ENCODE peak calls at places on chromosome 7, in six cellular contexts. V is stomach, M is cardiac muscle cell, B is H1, W is right lobe of liver, K is RWPE2. P is an unnamed sample. For H3K9me3, the result is how much of the 10 kb centered on the place peaks cover.

GRCh38 chr7:45347804-45348203 is 190.2 kb downstream of the RAMP3 start:
- DNase-seq in V (no peak), W (no peak), M (no peak), B (peak), K (no peak), P (no peak)

GRCh38 chr7:80467069-80467468 is 44.8 kb downstream of the GNAT3 start:
- DNase-seq in K (no peak), B (no peak), M (peak), V (no peak), W (no peak), P (no peak)

GRCh38 chr7:105830405-105831218 is 45.8 kb downstream of the ATXN7L1 start:
- DNase-seq in M (no peak), B (no peak), W (no peak), V (no peak), K (no peak), P (no peak)

GRCh38 chr7:1287629-1288225 is 55.1 kb downstream of the UNCX start:
- DNase-seq in B (no peak), M (no peak), W (no peak), K (no peak), V (no peak), P (no peak)

GRCh38 chr7:150944066-150945042 is 33.8 kb downstream of the KCNH2 start:
- DNase-seq in B (no peak), M (no peak), K (peak), W (no peak), V (no peak), P (no peak)

GRCh38 chr7:2247141-2247985 is 5.3 kb downstream of the NUDT1 start:
- DNase-seq in W (no peak), M (peak), B (no peak), V (no peak), K (peak), P (no peak)

GRCh38 chr7:100022621-100023020 is 7.2 kb downstream of the ZKSCAN1 start:
- DNase-seq in K (no peak), M (no peak), B (no peak), V (peak), W (peak), P (no peak)

GRCh38 chr7:144459635-144460034 is 56.1 kb upstream of the NOBOX start:
- DNase-seq in V (no peak), M (no peak), W (no peak), B (no peak), K (no peak), P (no peak)

GRCh38 chr7:119127706-119128105 is 903.2 kb downstream of the ANKRD7 start:
- DNase-seq in V (no peak), K (no peak), W (no peak), B (no peak), M (no peak), P (no peak)

GRCh38 chr7:156897673-156898072 is 4.7 kb upstream of the LMBR1 start:
- DNase-seq in K (no peak), V (no peak), M (no peak), B (no peak), W (no peak), P (no peak)

GRCh38 chr7:28408105-28408973 is 4.0 kb upstream of the CREB5 start:
- DNase-seq in W (no peak), B (no peak), V (no peak), M (peak), K (no peak), P (no peak)

GRCh38 chr7:95901006-95901405 is 128.7 kb downstream of the DYNC1I1 start:
- DNase-seq in B (no peak), K (no peak), W (no peak), M (no peak), V (no peak), P (no peak)

GRCh38 chr7:926061-927030 is 28.1 kb downstream of the ADAP1 start:
- DNase-seq in K (peak), V (peak), B (no peak), M (no peak), W (peak), P (no peak)

GRCh38 chr7:34850681-34851080 is 186.6 kb downstream of the DPY19L1 start:
- DNase-seq in W (no peak), M (no peak), V (no peak), K (no peak), B (no peak), P (no peak)

GRCh38 chr7:66845382-66846095 is 75.5 kb upstream of the TMEM248 start:
- DNase-seq in M (no peak), K (no peak), V (no peak), W (peak), B (no peak), P (no peak)

GRCh38 chr7:102252373-102252982 is 34.2 kb upstream of the SH2B2 start:
- DNase-seq in V (no peak), W (no peak), K (no peak), M (no peak), B (no peak), P (no peak)

DNA sequence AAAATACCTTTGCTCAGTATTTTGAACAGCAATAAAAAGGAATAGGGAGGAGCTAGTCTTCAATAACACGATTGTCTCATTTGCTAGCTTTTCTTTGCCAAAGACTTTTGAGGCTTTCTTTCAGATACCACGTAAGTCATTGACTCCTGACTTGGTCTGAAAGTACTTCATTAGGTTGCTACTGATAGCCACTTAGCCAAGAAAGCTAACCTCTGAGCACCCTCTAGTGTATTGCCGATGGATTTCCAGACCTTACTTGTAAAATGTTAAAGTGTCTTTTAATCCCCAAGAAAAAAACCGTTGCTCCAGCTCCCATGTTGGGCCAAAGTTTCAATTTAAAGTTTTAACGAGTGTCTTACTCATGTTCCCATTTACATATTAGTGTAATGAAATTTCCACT is 63.4 kb upstream of the STRIP2 start:
- DNase-seq in B (no peak), M (no peak), K (no peak), W (no peak), V (no peak), P (no peak)
- TF ChIP-seq CTCF in B (no peak), M (no peak), K (peak), W (no peak), V (no peak), P (no peak)

DNA sequence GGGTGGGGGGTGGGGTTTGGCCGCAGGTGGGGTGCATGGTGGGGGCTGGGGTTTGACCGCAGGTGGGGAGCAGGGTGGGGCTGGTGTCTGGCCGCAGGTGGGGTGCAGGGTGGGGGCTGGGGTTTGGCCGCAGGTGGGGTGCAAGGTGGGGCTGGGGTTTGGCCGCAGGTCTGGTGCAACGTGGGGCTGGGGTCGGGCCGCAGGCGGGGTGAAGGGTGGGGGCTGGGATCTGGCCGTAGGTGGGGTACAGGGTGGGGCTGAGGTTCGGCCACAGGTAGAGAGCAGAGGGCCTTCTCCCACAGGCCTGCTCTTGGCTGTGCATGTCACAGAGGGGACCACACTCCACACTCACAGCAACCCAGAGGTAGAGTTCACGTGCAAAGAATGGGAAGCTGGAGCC is 586.6 kb downstream of the PTPRN2 start:
- DNase-seq in V (no peak), M (no peak), W (no peak), K (peak), B (no peak), P (no peak)
- H3K9me3 ChIP-seq in V (under half), M (under half), W (under half), K (under half), B (under half), P (under half)

DNA sequence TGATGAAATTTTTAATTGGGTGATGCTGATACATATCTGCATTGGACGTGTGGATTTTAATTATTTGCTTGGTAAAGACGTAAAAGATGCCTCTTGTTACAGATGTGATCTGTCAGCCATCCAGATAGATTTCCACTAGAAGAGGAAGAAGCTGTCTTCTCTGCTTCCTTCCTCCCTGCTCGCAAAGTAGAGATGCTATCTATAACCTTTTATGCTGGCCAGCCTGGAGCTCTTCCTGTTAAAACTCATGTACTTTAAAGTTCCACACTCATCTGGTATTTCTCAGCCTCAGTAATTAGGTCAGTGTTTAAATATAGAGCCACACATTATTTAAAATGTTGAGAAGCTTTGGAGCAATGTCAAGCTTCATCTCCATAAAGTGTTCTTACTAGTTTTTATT is 51.2 kb upstream of the TMEM229A start:
- DNase-seq in V (no peak), K (no peak), M (peak), W (no peak), B (no peak), P (no peak)
- TF ChIP-seq CTCF in V (no peak), K (no peak), M (no peak), W (no peak), B (no peak), P (no peak)

DNA sequence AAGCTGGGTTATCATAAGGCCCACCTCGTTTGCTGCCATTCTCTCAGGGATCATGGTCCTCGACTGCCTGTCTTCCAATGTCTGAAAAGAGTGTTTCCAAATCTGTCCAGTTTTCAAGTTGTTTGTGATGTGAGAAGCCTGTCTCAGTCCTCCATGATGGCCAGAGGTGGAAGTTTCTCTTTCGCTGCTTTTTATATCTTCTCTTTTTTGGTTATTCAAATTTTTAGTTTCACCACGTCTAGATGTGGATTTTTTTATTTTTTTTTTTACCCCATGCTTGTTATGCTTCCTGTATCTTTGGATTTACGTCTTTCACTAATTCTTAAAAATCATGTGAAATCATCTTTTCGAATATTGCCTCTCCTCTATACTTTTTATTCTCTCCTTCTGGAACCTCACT is 6.1 kb upstream of the RBM33 start:
- DNase-seq in K (no peak), W (no peak), B (no peak), V (no peak), M (no peak), P (no peak)
- H3K9me3 ChIP-seq in K (under half), W (under half), B (half or more), V (under half), M (under half), P (under half)

GRCh38 chr7:12322287-12322902 is 81.3 kb downstream of the VWDE start:
- DNase-seq in B (no peak), M (no peak), K (no peak), V (no peak), W (no peak), P (no peak)
- TF ChIP-seq CTCF in B (no peak), M (peak), K (peak), V (peak), W (peak), P (peak)

DNA sequence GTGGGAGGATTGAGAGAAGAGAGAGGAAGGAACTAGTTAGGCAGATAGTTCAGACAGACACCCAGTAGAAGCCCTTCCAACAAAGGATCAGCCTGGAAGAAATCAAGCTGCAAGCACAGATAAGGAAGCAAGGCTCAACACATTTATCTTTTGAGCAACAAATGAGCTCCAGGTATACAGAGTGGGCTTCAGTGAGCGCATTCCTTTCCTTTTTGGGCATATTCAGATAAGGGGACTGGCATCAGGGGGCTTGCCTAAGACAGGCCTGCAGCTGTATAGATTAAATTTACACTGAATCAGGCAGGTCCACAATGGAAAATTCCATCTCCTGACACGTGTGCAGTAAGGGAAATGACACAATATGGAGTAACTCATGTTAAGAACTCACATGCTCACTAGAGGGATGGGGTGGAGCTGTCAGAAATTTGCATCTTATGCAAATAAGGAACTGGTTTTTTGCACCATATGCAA is 147.2 kb downstream of the AKR1D1 start:
- DNase-seq in B (no peak), V (no peak), M (no peak), W (no peak), K (no peak), P (no peak)
- H3K9me3 ChIP-seq in B (under half), V (under half), M (under half), W (under half), K (under half), P (under half)

GRCh38 chr7:93715234-93715633 is 140.7 kb upstream of the CALCR start:
- DNase-seq in B (peak), K (no peak), W (peak), V (peak), M (peak), P (no peak)
- TF ChIP-seq CTCF in B (peak), K (peak), W (peak), V (no peak), M (peak), P (no peak)

DNA sequence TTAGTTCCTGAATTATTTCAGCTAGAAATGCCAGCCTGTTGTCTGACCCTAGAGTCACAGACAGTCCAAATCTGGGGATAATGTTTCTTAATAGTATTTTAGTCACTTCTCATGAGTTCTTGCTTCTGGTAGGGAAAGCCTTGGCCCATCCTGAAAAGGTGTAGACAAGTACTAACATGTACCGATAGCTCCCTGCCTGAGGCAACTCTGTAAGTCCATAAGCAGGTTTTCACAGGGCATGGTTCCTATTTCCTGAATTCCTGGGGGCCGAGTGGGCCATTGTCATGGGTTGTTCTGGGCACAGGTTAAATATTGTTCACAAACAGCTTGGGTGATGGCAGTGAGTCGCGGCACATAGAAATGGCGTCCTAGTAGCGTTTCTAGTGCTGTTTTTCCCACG is 3.1 kb upstream of the ZNF117 start:
- DNase-seq in B (no peak), W (no peak), V (no peak), K (no peak), M (no peak), P (no peak)
- H3K9me3 ChIP-seq in B (half or more), W (under half), V (half or more), K (under half), M (under half), P (half or more)